ENCODE peak calls at places on chromosomes 5 and 9, in four cellular contexts. O, A, E and H are unnamed samples.

GRCh38 chr9:89154651-89155336 is 23.8 kb downstream of the SHC3 start:
- DNase-seq in E (no peak), O (no peak), A (no peak), H (no peak)

GRCh38 chr9:136316271-136316751 is 11.0 kb upstream of the GPSM1 start:
- DNase-seq in A (no peak), O (no peak), E (peak), H (no peak)

GRCh38 chr5:22431406-22431805 is 421.7 kb downstream of the CDH12 start:
- DNase-seq in E (no peak), A (no peak), O (no peak), H (no peak)

GRCh38 chr9:125119643-125120286 is 23.6 kb downstream of the SCAI start:
- DNase-seq in E (no peak), O (no peak), A (no peak), H (no peak)

GRCh38 chr5:17118631-17119030 is 98.8 kb upstream of the BASP1 start:
- DNase-seq in A (peak), O (no peak), E (no peak), H (no peak)

GRCh38 chr9:27771803-27772545 is 198.7 kb upstream of the C9orf72 start:
- DNase-seq in A (no peak), E (no peak), O (no peak), H (no peak)

GRCh38 chr9:128162215-128163026 is 2.4 kb downstream of the BBLN start:
- DNase-seq in O (no peak), A (no peak), E (no peak), H (no peak)

GRCh38 chr5:146710348-146710747 is 168.2 kb downstream of the PPP2R2B start:
- DNase-seq in A (no peak), O (no peak), E (no peak), H (no peak)

GRCh38 chr9:114366334-114367128 is 21.3 kb downstream of the AKNA start:
- DNase-seq in A (no peak), E (no peak), O (no peak), H (no peak)

GRCh38 chr5:14036947-14037346 is 92.5 kb upstream of the DNAH5 start:
- DNase-seq in A (peak), O (no peak), E (no peak), H (no peak)

GRCh38 chr5:179337227-179338122 is 7.8 kb downstream of the ADAMTS2 start:
- DNase-seq in O (no peak), A (no peak), E (no peak), H (no peak)

GRCh38 chr5:141734501-141735231 is 52.6 kb upstream of the ARAP3 start:
- DNase-seq in E (no peak), A (no peak), O (no peak), H (peak)

GRCh38 chr9:98538626-98539031 is 170.1 kb downstream of the GABBR2 start:
- DNase-seq in O (no peak), A (no peak), E (no peak), H (no peak)